ENCODE peak calls at places on chromosomes 13 and 19, in ten cellular contexts. One of them, this sample, is unnamed.
A peak's percentile ranks its signal among the peaks of the same experiment; 100 is the strongest.

GRCh38 chr13:97328222-97328790 is 105.7 kb upstream of the RAP2A start:
- DNase-seq in HCT116: no peak
- DNase-seq in H1: peak; percentile 71
- DNase-seq in K562: no peak
- DNase-seq in HepG2: no peak
- DNase-seq in NB4: no peak
- DNase-seq in GM12878: no peak
- DNase-seq in endothelial cell of umbilical vein: peak; percentile 71
- DNase-seq in WTC11: peak; percentile 57
- DNase-seq in SK-N-SH: no peak
- DNase-seq in this sample: peak; percentile 23

GRCh38 chr19:47210689-47211316 is 20.2 kb downstream of the BBC3 start:
- DNase-seq in NB4: peak; percentile 96
- DNase-seq in H1: peak; percentile 60
- DNase-seq in HCT116: no peak
- DNase-seq in GM12878: no peak
- DNase-seq in K562: peak; percentile 69
- DNase-seq in endothelial cell of umbilical vein: peak; percentile 91
- DNase-seq in WTC11: peak; percentile 82
- DNase-seq in SK-N-SH: peak; percentile 74
- DNase-seq in HepG2: peak; percentile 71
- DNase-seq in this sample: peak; percentile 85

GRCh38 chr13:50924025-50924424 is 14.4 kb downstream of the RNASEH2B start:
- DNase-seq in SK-N-SH: no peak
- DNase-seq in WTC11: no peak
- DNase-seq in endothelial cell of umbilical vein: no peak
- DNase-seq in K562: no peak
- DNase-seq in HCT116: no peak
- DNase-seq in H1: no peak
- DNase-seq in HepG2: no peak
- DNase-seq in NB4: no peak
- DNase-seq in GM12878: no peak
- DNase-seq in this sample: no peak

GRCh38 chr19:29660835-29661234 is 4.4 kb upstream of the PLEKHF1 start:
- DNase-seq in SK-N-SH: no peak
- DNase-seq in NB4: no peak
- DNase-seq in H1: no peak
- DNase-seq in endothelial cell of umbilical vein: no peak
- DNase-seq in WTC11: no peak
- DNase-seq in HCT116: no peak
- DNase-seq in HepG2: no peak
- DNase-seq in GM12878: no peak
- DNase-seq in K562: no peak
- DNase-seq in this sample: no peak

GRCh38 chr13:112809332-112810310 is 119.8 kb downstream of the ATP11A start:
- DNase-seq in HepG2: no peak
- DNase-seq in SK-N-SH: no peak
- DNase-seq in H1: no peak
- DNase-seq in GM12878: no peak
- DNase-seq in HCT116: no peak
- DNase-seq in endothelial cell of umbilical vein: no peak
- DNase-seq in NB4: no peak
- DNase-seq in K562: no peak
- DNase-seq in WTC11: no peak
- DNase-seq in this sample: no peak

GRCh38 chr13:94128430-94128829 is 351.1 kb downstream of the DCT start:
- DNase-seq in WTC11: no peak
- DNase-seq in H1: no peak
- DNase-seq in NB4: no peak
- DNase-seq in GM12878: no peak
- DNase-seq in HCT116: no peak
- DNase-seq in HepG2: no peak
- DNase-seq in SK-N-SH: no peak
- DNase-seq in K562: no peak
- DNase-seq in endothelial cell of umbilical vein: no peak
- DNase-seq in this sample: no peak

GRCh38 chr13:23579072-23579885 is 9.1 kb downstream of the TNFRSF19 start:
- DNase-seq in endothelial cell of umbilical vein: peak; percentile 81
- DNase-seq in K562: peak; percentile 96
- DNase-seq in WTC11: peak; percentile 95
- DNase-seq in NB4: peak; percentile 83
- DNase-seq in H1: peak; percentile 50
- DNase-seq in GM12878: no peak
- DNase-seq in HCT116: peak; percentile 54
- DNase-seq in SK-N-SH: peak; percentile 98
- DNase-seq in HepG2: peak; percentile 79
- DNase-seq in this sample: peak; percentile 34

GRCh38 chr13:30665638-30666037 is 47.9 kb downstream of the USPL1 start:
- DNase-seq in endothelial cell of umbilical vein: peak; percentile 63
- DNase-seq in HCT116: no peak
- DNase-seq in GM12878: no peak
- DNase-seq in K562: no peak
- DNase-seq in HepG2: no peak
- DNase-seq in SK-N-SH: no peak
- DNase-seq in NB4: peak; percentile 25
- DNase-seq in H1: no peak
- DNase-seq in WTC11: no peak
- DNase-seq in this sample: no peak

GRCh38 chr13:28620011-28620830 is 38.7 kb upstream of the POMP start:
- DNase-seq in SK-N-SH: no peak
- DNase-seq in K562: no peak
- DNase-seq in GM12878: no peak
- DNase-seq in NB4: no peak
- DNase-seq in HCT116: no peak
- DNase-seq in H1: no peak
- DNase-seq in endothelial cell of umbilical vein: no peak
- DNase-seq in WTC11: no peak
- DNase-seq in HepG2: no peak
- DNase-seq in this sample: no peak

GRCh38 chr13:28624707-28625432 is 34.1 kb upstream of the POMP start:
- DNase-seq in HepG2: no peak
- DNase-seq in HCT116: no peak
- DNase-seq in H1: no peak
- DNase-seq in SK-N-SH: no peak
- DNase-seq in GM12878: no peak
- DNase-seq in NB4: no peak
- DNase-seq in K562: no peak
- DNase-seq in WTC11: no peak
- DNase-seq in endothelial cell of umbilical vein: no peak
- DNase-seq in this sample: no peak

GRCh38 chr13:28623782-28624706 is 34.9 kb upstream of the POMP start:
- DNase-seq in K562: no peak
- DNase-seq in SK-N-SH: no peak
- DNase-seq in GM12878: no peak
- DNase-seq in H1: no peak
- DNase-seq in HCT116: no peak
- DNase-seq in HepG2: no peak
- DNase-seq in endothelial cell of umbilical vein: no peak
- DNase-seq in WTC11: no peak
- DNase-seq in NB4: peak; percentile 36
- DNase-seq in this sample: no peak

GRCh38 chr13:28621439-28621838 is 37.5 kb upstream of the POMP start:
- DNase-seq in HCT116: no peak
- DNase-seq in GM12878: no peak
- DNase-seq in NB4: peak; percentile 51
- DNase-seq in HepG2: no peak
- DNase-seq in K562: no peak
- DNase-seq in WTC11: no peak
- DNase-seq in endothelial cell of umbilical vein: no peak
- DNase-seq in SK-N-SH: no peak
- DNase-seq in H1: no peak
- DNase-seq in this sample: no peak

GRCh38 chr13:28622286-28622685 is 36.6 kb upstream of the POMP start:
- DNase-seq in K562: no peak
- DNase-seq in NB4: peak; percentile 29
- DNase-seq in GM12878: no peak
- DNase-seq in HepG2: no peak
- DNase-seq in SK-N-SH: no peak
- DNase-seq in WTC11: no peak
- DNase-seq in H1: no peak
- DNase-seq in endothelial cell of umbilical vein: no peak
- DNase-seq in HCT116: no peak
- DNase-seq in this sample: no peak
- TF ChIP-seq MAX in K562: no peak
- TF ChIP-seq MAX in NB4: no peak
- TF ChIP-seq MAX in GM12878: no peak
- TF ChIP-seq MAX in HepG2: no peak
- TF ChIP-seq MAX in SK-N-SH: no peak
- TF ChIP-seq MAX in WTC11: no peak
- TF ChIP-seq MAX in H1: no peak
- TF ChIP-seq MAX in endothelial cell of umbilical vein: no peak
- TF ChIP-seq MAX in HCT116: no peak
- TF ChIP-seq MAX in this sample: no peak

GRCh38 chr13:32582991-32583390 is 3.3 kb upstream of the PDS5B start:
- DNase-seq in H1: no peak
- DNase-seq in endothelial cell of umbilical vein: no peak
- DNase-seq in HCT116: no peak
- DNase-seq in HepG2: no peak
- DNase-seq in K562: no peak
- DNase-seq in NB4: no peak
- DNase-seq in SK-N-SH: no peak
- DNase-seq in GM12878: no peak
- DNase-seq in WTC11: no peak
- DNase-seq in this sample: no peak

GRCh38 chr13:32577032-32577431 is 9.2 kb upstream of the PDS5B start:
- DNase-seq in GM12878: no peak
- DNase-seq in K562: no peak
- DNase-seq in H1: no peak
- DNase-seq in endothelial cell of umbilical vein: no peak
- DNase-seq in HCT116: no peak
- DNase-seq in HepG2: no peak
- DNase-seq in NB4: no peak
- DNase-seq in SK-N-SH: no peak
- DNase-seq in WTC11: no peak
- DNase-seq in this sample: no peak

GRCh38 chr13:32585625-32586021 is 629 bp upstream of the PDS5B start:
- DNase-seq in GM12878: no peak
- DNase-seq in H1: no peak
- DNase-seq in HepG2: no peak
- DNase-seq in HCT116: no peak
- DNase-seq in SK-N-SH: no peak
- DNase-seq in WTC11: no peak
- DNase-seq in NB4: peak; percentile 23
- DNase-seq in K562: no peak
- DNase-seq in endothelial cell of umbilical vein: no peak
- DNase-seq in this sample: no peak

GRCh38 chr13:32582281-32582680 is 4.0 kb upstream of the PDS5B start:
- DNase-seq in GM12878: no peak
- DNase-seq in WTC11: no peak
- DNase-seq in H1: no peak
- DNase-seq in K562: no peak
- DNase-seq in endothelial cell of umbilical vein: no peak
- DNase-seq in HepG2: no peak
- DNase-seq in HCT116: no peak
- DNase-seq in NB4: no peak
- DNase-seq in SK-N-SH: no peak
- DNase-seq in this sample: no peak

DNA sequence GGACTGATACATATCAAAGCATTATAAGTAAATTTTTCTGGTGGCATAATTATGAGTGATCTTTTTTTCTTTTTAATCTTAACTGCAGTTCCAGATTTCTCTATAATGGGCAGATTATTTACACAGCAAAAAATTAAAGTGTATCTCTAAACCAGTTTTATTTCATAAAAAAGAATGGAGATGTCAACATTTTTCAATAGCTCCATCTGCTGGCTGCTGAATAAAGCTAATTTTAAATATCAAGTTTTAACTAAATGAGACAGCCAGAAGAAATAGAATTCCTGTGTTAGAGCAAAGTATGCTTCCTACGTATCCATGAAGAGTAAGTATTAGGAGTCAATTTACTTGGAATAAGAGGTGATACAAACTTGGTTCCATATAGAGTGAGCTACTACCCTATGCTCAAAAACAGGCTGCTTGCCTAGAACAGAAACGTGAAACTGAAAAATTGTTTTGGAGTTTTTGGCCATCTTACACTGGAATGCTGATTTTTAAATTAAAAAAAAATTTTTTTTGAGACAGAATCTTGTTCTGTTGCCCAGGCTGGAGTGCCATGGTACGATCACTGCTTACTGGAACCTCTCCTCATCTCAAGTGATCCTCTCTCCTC is 5.0 kb upstream of the PDS5B start:
- DNase-seq in WTC11: no peak
- DNase-seq in HCT116: peak; percentile 10
- DNase-seq in SK-N-SH: no peak
- DNase-seq in NB4: peak; percentile 54
- DNase-seq in HepG2: peak; percentile 14
- DNase-seq in GM12878: no peak
- DNase-seq in K562: no peak
- DNase-seq in H1: no peak
- DNase-seq in endothelial cell of umbilical vein: peak; percentile 26
- DNase-seq in this sample: no peak
- TF ChIP-seq MAX in WTC11: no peak
- TF ChIP-seq MAX in HCT116: no peak
- TF ChIP-seq MAX in SK-N-SH: no peak
- TF ChIP-seq MAX in NB4: no peak
- TF ChIP-seq MAX in HepG2: no peak
- TF ChIP-seq MAX in GM12878: no peak
- TF ChIP-seq MAX in K562: no peak
- TF ChIP-seq MAX in H1: no peak
- TF ChIP-seq MAX in endothelial cell of umbilical vein: no peak
- TF ChIP-seq MAX in this sample: no peak

GRCh38 chr13:101640797-101641400 is 188.4 kb downstream of the ITGBL1 start:
- DNase-seq in K562: no peak
- DNase-seq in HCT116: no peak
- DNase-seq in GM12878: no peak
- DNase-seq in SK-N-SH: no peak
- DNase-seq in HepG2: no peak
- DNase-seq in H1: no peak
- DNase-seq in WTC11: no peak
- DNase-seq in endothelial cell of umbilical vein: peak; percentile 68
- DNase-seq in NB4: no peak
- DNase-seq in this sample: peak; percentile 20
- TF ChIP-seq MAX in K562: no peak
- TF ChIP-seq MAX in HCT116: no peak
- TF ChIP-seq MAX in GM12878: no peak
- TF ChIP-seq MAX in SK-N-SH: no peak
- TF ChIP-seq MAX in HepG2: no peak
- TF ChIP-seq MAX in H1: no peak
- TF ChIP-seq MAX in WTC11: no peak
- TF ChIP-seq MAX in endothelial cell of umbilical vein: no peak
- TF ChIP-seq MAX in NB4: no peak
- TF ChIP-seq MAX in this sample: no peak

DNA sequence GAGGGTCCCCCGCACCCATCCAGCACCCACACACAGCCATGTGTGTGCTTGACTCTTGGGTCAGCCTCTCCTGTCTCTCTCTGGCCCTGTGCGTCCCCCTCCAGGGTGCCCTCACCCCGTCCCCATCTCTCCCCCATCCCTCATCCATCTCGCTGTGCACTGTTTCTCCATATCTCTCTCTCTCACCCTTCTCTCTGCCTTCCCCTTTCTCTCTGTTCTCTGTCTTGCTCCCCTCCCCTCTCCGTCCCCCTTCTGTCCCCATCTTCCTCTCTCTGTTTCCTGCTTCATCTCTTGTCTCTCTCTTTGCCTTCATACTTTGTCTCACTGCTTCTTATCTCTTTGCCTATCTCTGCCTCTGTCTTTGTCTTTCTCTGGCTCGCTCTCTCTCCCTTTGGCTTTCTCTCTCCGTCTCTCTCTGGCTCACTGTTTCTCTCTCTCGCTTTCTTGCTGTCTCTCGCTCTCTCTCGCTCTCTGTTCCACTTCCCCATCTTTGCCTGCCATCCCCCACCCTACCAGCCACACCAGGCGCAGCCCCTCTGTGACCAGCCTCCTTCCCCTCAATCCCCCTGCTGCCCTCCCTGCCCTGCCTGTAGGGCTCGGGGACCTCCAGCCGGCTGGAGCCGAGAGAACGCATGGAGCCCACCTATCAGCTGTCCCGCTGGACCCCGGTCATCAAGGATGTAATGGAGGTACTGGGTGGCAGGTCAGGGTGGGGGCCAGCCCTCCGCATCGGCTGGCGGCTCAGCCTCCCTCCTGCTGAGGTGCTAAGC is 8.9 kb downstream of the STXBP2 start:
- DNase-seq in HepG2: no peak
- DNase-seq in K562: no peak
- DNase-seq in GM12878: no peak
- DNase-seq in NB4: no peak
- DNase-seq in HCT116: no peak
- DNase-seq in endothelial cell of umbilical vein: no peak
- DNase-seq in H1: no peak
- DNase-seq in WTC11: no peak
- DNase-seq in SK-N-SH: peak; percentile 48
- DNase-seq in this sample: no peak
- TF ChIP-seq MAX in HepG2: no peak
- TF ChIP-seq MAX in K562: no peak
- TF ChIP-seq MAX in GM12878: no peak
- TF ChIP-seq MAX in NB4: no peak
- TF ChIP-seq MAX in HCT116: no peak
- TF ChIP-seq MAX in endothelial cell of umbilical vein: no peak
- TF ChIP-seq MAX in H1: no peak
- TF ChIP-seq MAX in WTC11: no peak
- TF ChIP-seq MAX in SK-N-SH: no peak
- TF ChIP-seq MAX in this sample: no peak

This sample was measured in A549.